ENCODE peak calls at places on chromosomes 7 and 10, in nine cellular contexts. P is naive thymus-derived CD8-positive, alpha-beta T cell; E is spleen; Z is GM18507; W is activated CD8-positive, alpha-beta T cell treated with anti-CD3 and anti-CD28 coated beads for 36 hours; L is progenitor cell of endocrine pancreas; D is stimulated activated CD8-positive, alpha-beta memory T cell treated with anti-CD3 and anti-CD28 coated beads, Interleukin-4, amount 100 ng/mL, for 4 hours; Y is mucosa of gallbladder; S is iPS-NIHi11. G is an unnamed sample.
A peak's percentile ranks its signal among the peaks of the same experiment; 100 is the strongest.

GRCh38 chr7:101138149-101138870 is 11.4 kb downstream of the SERPINE1 start:
- DNase-seq in P (peak; percentile 67), E (no peak), Z (no peak), W (peak; percentile 97), L (peak; percentile 32), D (peak; percentile 82), Y (peak; percentile 72), S (peak; percentile 74), G (peak; percentile 20)

GRCh38 chr10:131239926-131240325 is 71.6 kb downstream of the TCERG1L start:
- DNase-seq in P (no peak), E (no peak), Z (no peak), W (no peak), L (no peak), D (no peak), Y (no peak), S (no peak), G (no peak)

GRCh38 chr10:71138126-71138860 is 74.1 kb upstream of the UNC5B start:
- DNase-seq in P (no peak), E (no peak), Z (no peak), W (no peak), L (no peak), D (no peak), Y (peak; percentile 58), S (no peak), G (no peak)

GRCh38 chr10:51117053-51117660 is 42.9 kb downstream of the PRKG1 start:
- DNase-seq in P (no peak), E (no peak), Z (no peak), W (no peak), L (no peak), D (no peak), Y (no peak), S (no peak), G (no peak)

GRCh38 chr7:27174077-27175004 is at the start of gene HOXA10:
- DNase-seq in P (no peak), E (peak; percentile 73), Z (no peak), W (no peak), L (no peak), D (no peak), Y (no peak), S (peak; percentile 33), G (no peak)

GRCh38 chr10:1197384-1197783 is 141.2 kb downstream of the WDR37 start:
- DNase-seq in P (no peak), E (no peak), Z (no peak), W (no peak), L (no peak), D (no peak), Y (no peak), S (no peak), G (no peak)

GRCh38 chr7:47322731-47323130 is 259.2 kb downstream of the TNS3 start:
- DNase-seq in P (no peak), E (no peak), Z (no peak), W (no peak), L (no peak), D (no peak), Y (no peak), S (no peak), G (no peak)

GRCh38 chr10:75042292-75042974 is 69.0 kb upstream of the SAMD8 start:
- DNase-seq in P (no peak), E (no peak), Z (no peak), W (no peak), L (no peak), D (no peak), Y (no peak), S (no peak), G (no peak)

GRCh38 chr10:103197177-103197576 is 4.1 kb upstream of the NT5C2 start:
- DNase-seq in P (no peak), E (peak; percentile 80), Z (no peak), W (peak; percentile 59), L (no peak), D (no peak), Y (peak; percentile 51), S (peak; percentile 27), G (no peak)

GRCh38 chr10:128173383-128173782 is 47.2 kb upstream of the MKI67 start:
- DNase-seq in P (no peak), E (no peak), Z (no peak), W (no peak), L (no peak), D (no peak), Y (no peak), S (no peak), G (no peak)

GRCh38 chr7:149872419-149873073 is 1.2 kb upstream of the ATP6V0E2 start:
- DNase-seq in P (no peak), E (no peak), Z (no peak), W (peak; percentile 66), L (no peak), D (no peak), Y (peak; percentile 86), S (peak; percentile 77), G (no peak)

GRCh38 chr7:100952641-100953040 is 3.3 kb downstream of the MUC3A start:
- DNase-seq in P (no peak), E (peak; percentile 12), Z (no peak), W (peak; percentile 27), L (no peak), D (no peak), Y (no peak), S (no peak), G (no peak)

GRCh38 chr7:115516341-115516740 is 514.2 kb downstream of the TFEC start:
- DNase-seq in P (no peak), E (no peak), Z (no peak), W (no peak), L (no peak), D (no peak), Y (no peak), S (no peak), G (no peak)

GRCh38 chr7:93016681-93017349 is 101.0 kb downstream of the SAMD9 start:
- DNase-seq in P (no peak), E (no peak), Z (no peak), W (no peak), L (no peak), D (no peak), Y (no peak), S (no peak), G (no peak)

GRCh38 chr7:35823440-35823839 is 22.6 kb downstream of the SEPTIN7 start:
- DNase-seq in P (no peak), E (no peak), Z (no peak), W (no peak), L (no peak), D (no peak), Y (no peak), S (no peak), G (no peak)

GRCh38 chr7:124671976-124672375 is 93.6 kb downstream of the GPR37 start:
- DNase-seq in P (no peak), E (no peak), Z (no peak), W (no peak), L (no peak), D (no peak), Y (no peak), S (no peak), G (no peak)

GRCh38 chr10:45557275-45557905 is 115.2 kb downstream of the ZFAND4 start:
- DNase-seq in P (no peak), E (no peak), Z (no peak), W (peak; percentile 21), L (no peak), D (no peak), Y (no peak), S (peak; percentile 49), G (no peak)

GRCh38 chr7:22350466-22351328 is 6.3 kb downstream of the RAPGEF5 start:
- DNase-seq in P (no peak), E (no peak), Z (no peak), W (no peak), L (no peak), D (no peak), Y (peak; percentile 59), S (no peak), G (no peak)

GRCh38 chr10:76858721-76859120 is 778.9 kb downstream of the KCNMA1 start:
- DNase-seq in P (no peak), E (no peak), Z (no peak), W (no peak), L (no peak), D (no peak), Y (no peak), S (no peak), G (no peak)

GRCh38 chr7:74143383-74143782 is 30.8 kb upstream of the EIF4H start:
- DNase-seq in P (no peak), E (no peak), Z (no peak), W (no peak), L (no peak), D (no peak), Y (no peak), S (no peak), G (no peak)

GRCh38 chr7:55574062-55574717 is 1.9 kb upstream of the VOPP1 start:
- DNase-seq in P (peak; percentile 18), E (no peak), Z (no peak), W (peak; percentile 54), L (no peak), D (no peak), Y (no peak), S (no peak), G (no peak)

GRCh38 chr10:130234171-130234965 is 98.2 kb downstream of the GLRX3 start:
- DNase-seq in P (no peak), E (peak; percentile 70), Z (no peak), W (no peak), L (no peak), D (no peak), Y (no peak), S (no peak), G (no peak)

GRCh38 chr7:29408841-29409243 is 154.8 kb upstream of the PRR15 start:
- DNase-seq in P (peak; percentile 23), E (no peak), Z (peak; percentile 37), W (peak; percentile 62), L (peak; percentile 42), D (peak; percentile 22), Y (peak; percentile 77), S (peak; percentile 85), G (no peak)

GRCh38 chr7:130426541-130426940 is 14.3 kb downstream of the CEP41 start:
- DNase-seq in P (peak; percentile 24), E (no peak), Z (no peak), W (no peak), L (no peak), D (no peak), Y (no peak), S (no peak), G (no peak)

GRCh38 chr10:97037365-97038361 is 148.1 kb downstream of the SLIT1 start:
- DNase-seq in P (peak; percentile 38), E (peak; percentile 87), Z (peak; percentile 64), W (peak; percentile 85), L (peak; percentile 72), D (peak; percentile 51), Y (peak; percentile 85), S (peak; percentile 94), G (no peak)

GRCh38 chr7:55288070-55288824 is 76.9 kb upstream of the LANCL2 start:
- DNase-seq in P (no peak), E (no peak), Z (no peak), W (no peak), L (no peak), D (no peak), Y (no peak), S (no peak), G (no peak)

GRCh38 chr7:37218956-37219355 is 229.7 kb downstream of the ELMO1 start:
- DNase-seq in P (no peak), E (no peak), Z (no peak), W (no peak), L (no peak), D (no peak), Y (no peak), S (peak; percentile 28), G (no peak)

GRCh38 chr7:2477447-2478386 is 1.5 kb upstream of the GRIFIN start:
- DNase-seq in P (peak; percentile 33), E (peak; percentile 93), Z (peak; percentile 49), W (peak; percentile 82), L (peak; percentile 48), D (no peak), Y (peak; percentile 54), S (peak; percentile 96), G (no peak)

GRCh38 chr7:2863461-2864066 is 19.5 kb upstream of the GNA12 start:
- DNase-seq in P (no peak), E (peak; percentile 87), Z (peak; percentile 69), W (peak; percentile 92), L (no peak), D (peak; percentile 31), Y (peak; percentile 81), S (no peak), G (peak; percentile 37)

GRCh38 chr10:123884351-123884906 is 7.2 kb downstream of the CPXM2 start:
- DNase-seq in P (no peak), E (no peak), Z (no peak), W (no peak), L (no peak), D (no peak), Y (no peak), S (no peak), G (no peak)

GRCh38 chr7:114988755-114989154 is 66.9 kb downstream of the MDFIC start:
- DNase-seq in P (no peak), E (no peak), Z (no peak), W (no peak), L (no peak), D (no peak), Y (no peak), S (no peak), G (no peak)

G was measured in esophagus squamous epithelium.